ENCODE peak calls at places on chromosome X, in eight cellular contexts. T is SW480; Q is GM23248; C is skeletal muscle cell; B is stimulated activated CD8-positive, alpha-beta memory T cell treated with anti-CD3 and anti-CD28 coated beads, Interleukin-7, amount 100 ng/mL, for 1 hour; W is SK-MEL-5; M is germinal center; S is RPMI8226. P is an unnamed sample.

GRCh38 chrX:40189018-40189417 is 91.3 kb upstream of the BCOR start:
- DNase-seq in T (no peak), Q (peak), C (no peak), B (no peak), W (no peak), M (no peak), S (no peak), P (peak)

GRCh38 chrX:9533611-9534010 is 68.8 kb downstream of the TBL1X start:
- DNase-seq in T (no peak), Q (no peak), C (no peak), B (no peak), W (no peak), M (no peak), S (no peak), P (no peak)

GRCh38 chrX:46770006-46770816 is 11.3 kb upstream of the SLC9A7 start:
- DNase-seq in T (no peak), Q (peak), C (no peak), B (no peak), W (no peak), M (no peak), S (no peak), P (no peak)

GRCh38 chrX:31213941-31214340 is 142.1 kb upstream of the FTHL17 start:
- DNase-seq in T (peak), Q (peak), C (no peak), B (no peak), W (peak), M (peak), S (peak), P (no peak)

GRCh38 chrX:109889289-109890006 is 113.5 kb upstream of the TMEM164 start:
- DNase-seq in T (peak), Q (peak), C (no peak), B (no peak), W (peak), M (peak), S (no peak), P (no peak)

GRCh38 chrX:48893556-48894348 is 3.8 kb downstream of the TIMM17B start:
- DNase-seq in T (no peak), Q (no peak), C (no peak), B (no peak), W (no peak), M (no peak), S (no peak), P (no peak)

GRCh38 chrX:100410083-100410590 is at the start of gene PCDH19:
- DNase-seq in T (no peak), Q (peak), C (peak), B (no peak), W (peak), M (peak), S (no peak), P (peak)

GRCh38 chrX:153765138-153766079 is 1.4 kb downstream of the PLXNB3 start:
- DNase-seq in T (peak), Q (peak), C (no peak), B (no peak), W (peak), M (no peak), S (no peak), P (peak)

GRCh38 chrX:10089378-10089795 is 67.4 kb upstream of the CLCN4 start:
- DNase-seq in T (peak), Q (no peak), C (no peak), B (no peak), W (no peak), M (no peak), S (no peak), P (no peak)

GRCh38 chrX:11934089-11934488 is 176.1 kb downstream of the MSL3 start:
- DNase-seq in T (no peak), Q (no peak), C (no peak), B (no peak), W (no peak), M (no peak), S (no peak), P (no peak)

GRCh38 chrX:85244411-85245210 is 820 bp downstream of the ZNF711 start:
- DNase-seq in T (peak), Q (peak), C (no peak), B (no peak), W (peak), M (peak), S (no peak), P (no peak)

GRCh38 chrX:13428055-13428786 is 108.4 kb upstream of the ATXN3L start:
- DNase-seq in T (no peak), Q (peak), C (peak), B (no peak), W (no peak), M (no peak), S (no peak), P (no peak)

GRCh38 chrX:455673-456072 is 69.0 kb upstream of the PPP2R3B start:
- DNase-seq in T (no peak), Q (no peak), C (no peak), B (no peak), W (no peak), M (no peak), S (no peak), P (no peak)

GRCh38 chrX:118823263-118824172 is at the start of gene ZCCHC12:
- DNase-seq in T (peak), Q (peak), C (no peak), B (no peak), W (no peak), M (peak), S (peak), P (peak)

GRCh38 chrX:2645563-2645962 is 45.5 kb upstream of the CD99 start:
- DNase-seq in T (no peak), Q (no peak), C (no peak), B (no peak), W (no peak), M (no peak), S (no peak), P (no peak)

GRCh38 chrX:119247702-119248101 is 11.6 kb downstream of the PGRMC1 start:
- DNase-seq in T (no peak), Q (no peak), C (no peak), B (no peak), W (no peak), M (no peak), S (no peak), P (no peak)

GRCh38 chrX:139642241-139642927 is 65.6 kb downstream of the MCF2 start:
- DNase-seq in T (peak), Q (peak), C (no peak), B (no peak), W (peak), M (no peak), S (no peak), P (no peak)

GRCh38 chrX:136039968-136040367 is 54.7 kb downstream of the SLC9A6 start:
- DNase-seq in T (no peak), Q (peak), C (no peak), B (no peak), W (no peak), M (no peak), S (no peak), P (no peak)

GRCh38 chrX:20947411-20947912 is 426.8 kb upstream of the CNKSR2 start:
- DNase-seq in T (no peak), Q (no peak), C (no peak), B (no peak), W (peak), M (no peak), S (no peak), P (peak)

GRCh38 chrX:56729152-56729557 is at the start of gene NBDY:
- DNase-seq in T (peak), Q (peak), C (no peak), B (no peak), W (peak), M (peak), S (peak), P (peak)

GRCh38 chrX:3345281-3346081 is 971 bp downstream of the MXRA5 start:
- DNase-seq in T (no peak), Q (peak), C (no peak), B (no peak), W (no peak), M (no peak), S (no peak), P (no peak)

GRCh38 chrX:154420402-154420756 is 8.1 kb upstream of the ATP6AP1 start:
- DNase-seq in T (no peak), Q (no peak), C (no peak), B (no peak), W (no peak), M (no peak), S (no peak), P (no peak)

GRCh38 chrX:16748425-16748824 is 29.0 kb downstream of the SYAP1 start:
- DNase-seq in T (no peak), Q (no peak), C (no peak), B (no peak), W (no peak), M (no peak), S (no peak), P (no peak)

GRCh38 chrX:32948130-32948529 is 263.2 kb downstream of the DMD start:
- DNase-seq in T (no peak), Q (no peak), C (no peak), B (no peak), W (no peak), M (no peak), S (no peak), P (no peak)

GRCh38 chrX:77572322-77572721 is 125.1 kb downstream of the FGF16 start:
- DNase-seq in T (no peak), Q (peak), C (no peak), B (no peak), W (no peak), M (no peak), S (no peak), P (no peak)

GRCh38 chrX:73930300-73930699 is 367.3 kb downstream of the CHIC1 start:
- DNase-seq in T (no peak), Q (no peak), C (no peak), B (no peak), W (no peak), M (no peak), S (no peak), P (no peak)

GRCh38 chrX:69130448-69130847 is 34.8 kb downstream of the PJA1 start:
- DNase-seq in T (no peak), Q (no peak), C (no peak), B (no peak), W (peak), M (no peak), S (no peak), P (peak)

GRCh38 chrX:29555465-29556091 is 659.8 kb upstream of the MAGEB2 start:
- DNase-seq in T (no peak), Q (no peak), C (no peak), B (no peak), W (no peak), M (no peak), S (no peak), P (no peak)

GRCh38 chrX:53882331-53882730 is 161.9 kb downstream of the PHF8 start:
- DNase-seq in T (peak), Q (peak), C (no peak), B (no peak), W (no peak), M (no peak), S (no peak), P (no peak)

GRCh38 chrX:19194285-19195242 is 72.3 kb upstream of the ADGRG2 start:
- DNase-seq in T (no peak), Q (no peak), C (no peak), B (no peak), W (no peak), M (no peak), S (peak), P (no peak)

GRCh38 chrX:97310373-97310772 is 426.7 kb downstream of the RPA4 start:
- DNase-seq in T (no peak), Q (no peak), C (no peak), B (no peak), W (peak), M (no peak), S (no peak), P (peak)

GRCh38 chrX:12804655-12805054 is 13.4 kb downstream of the PRPS2 start:
- DNase-seq in T (no peak), Q (no peak), C (no peak), B (no peak), W (peak), M (no peak), S (no peak), P (no peak)

GRCh38 chrX:49242545-49243066 is 7.3 kb downstream of the CCDC22 start:
- DNase-seq in T (no peak), Q (peak), C (no peak), B (no peak), W (no peak), M (no peak), S (no peak), P (no peak)

P was measured in COLO829.